ENCODE peak calls at places on chromosomes 2 and 18, in six cellular contexts. K, T, R, J, Z and W are unnamed samples.

GRCh38 chr2:33372940-33373553 is 103.4 kb upstream of the RASGRP3 start:
- DNase-seq in J (no peak), Z (no peak), R (peak; percentile 60), K (no peak), T (no peak), W (no peak)

GRCh38 chr2:150621800-150622199 is 134.3 kb upstream of the RND3 start:
- DNase-seq in R (peak; percentile 89), T (no peak), K (no peak), J (no peak), Z (no peak), W (no peak)

GRCh38 chr2:138948070-138948539 is 167.9 kb upstream of the NXPH2 start:
- DNase-seq in Z (no peak), K (peak; percentile 62), T (no peak), J (no peak), R (peak; percentile 75), W (no peak)

GRCh38 chr2:175203621-175204496 is 22.3 kb upstream of the ATP5MC3 start:
- DNase-seq in Z (peak; percentile 76), T (peak; percentile 59), J (no peak), R (peak; percentile 24), K (no peak), W (no peak)

GRCh38 chr2:187050409-187050998 is 201.5 kb upstream of the ZSWIM2 start:
- DNase-seq in R (no peak), T (no peak), J (no peak), K (no peak), Z (no peak), W (no peak)

GRCh38 chr2:220117010-220117409 is 489.6 kb downstream of the SLC4A3 start:
- DNase-seq in T (no peak), K (no peak), R (no peak), Z (no peak), J (no peak), W (no peak)

GRCh38 chr2:211085056-211085680 is 528.8 kb downstream of the CPS1 start:
- DNase-seq in T (no peak), K (no peak), Z (no peak), R (peak; percentile 32), J (no peak), W (no peak)

GRCh38 chr18:35063875-35064274 is 22.7 kb downstream of the MAPRE2 start:
- DNase-seq in T (no peak), R (no peak), Z (no peak), K (no peak), J (no peak), W (no peak)

GRCh38 chr2:148930046-148930775 is 55.2 kb downstream of the KIF5C start:
- DNase-seq in T (no peak), J (no peak), R (no peak), K (no peak), Z (no peak), W (no peak)

GRCh38 chr2:160652236-160652635 is 158.6 kb upstream of the RBMS1 start:
- DNase-seq in K (peak; percentile 74), R (no peak), J (peak; percentile 58), T (no peak), Z (peak; percentile 78), W (no peak)

GRCh38 chr2:134692461-134692860 is 26.3 kb downstream of the TMEM163 start:
- DNase-seq in T (no peak), J (no peak), Z (no peak), R (no peak), K (no peak), W (no peak)

GRCh38 chr18:12394428-12394827 is 13.3 kb upstream of the PRELID3A start:
- DNase-seq in Z (peak; percentile 66), K (no peak), T (no peak), R (no peak), J (no peak), W (no peak)
- TF ChIP-seq CTCF in Z (no peak), K (no peak), T (no peak), R (no peak), J (no peak), W (no peak)

GRCh38 chr2:28643911-28644334 is 107.7 kb upstream of the PPP1CB start:
- DNase-seq in K (no peak), J (no peak), Z (no peak), R (peak; percentile 94), T (peak; percentile 48), W (no peak)
- H3K27ac ChIP-seq in K (peak overlapping the region; percentile 74), J (peak overlapping the region; percentile 67), Z (peak overlapping the region; percentile 4), R (peak overlapping the region; percentile 93), T (peak overlapping the region; percentile 60), W (no peak overlapping the region)

GRCh38 chr2:236174608-236175001 is 6.4 kb upstream of the GBX2 start:
- DNase-seq in T (no peak), K (no peak), Z (no peak), R (no peak), J (no peak), W (no peak)

GRCh38 chr2:236173734-236174607 is 5.8 kb upstream of the GBX2 start:
- DNase-seq in R (no peak), K (no peak), J (no peak), Z (no peak), T (no peak), W (no peak)

GRCh38 chr2:236172238-236172865 is 4.2 kb upstream of the GBX2 start:
- DNase-seq in R (no peak), T (no peak), Z (no peak), K (no peak), J (no peak), W (no peak)

GRCh38 chr2:236171213-236172201 is 3.3 kb upstream of the GBX2 start:
- DNase-seq in T (no peak), Z (no peak), K (no peak), J (no peak), R (no peak), W (no peak)

DNA sequence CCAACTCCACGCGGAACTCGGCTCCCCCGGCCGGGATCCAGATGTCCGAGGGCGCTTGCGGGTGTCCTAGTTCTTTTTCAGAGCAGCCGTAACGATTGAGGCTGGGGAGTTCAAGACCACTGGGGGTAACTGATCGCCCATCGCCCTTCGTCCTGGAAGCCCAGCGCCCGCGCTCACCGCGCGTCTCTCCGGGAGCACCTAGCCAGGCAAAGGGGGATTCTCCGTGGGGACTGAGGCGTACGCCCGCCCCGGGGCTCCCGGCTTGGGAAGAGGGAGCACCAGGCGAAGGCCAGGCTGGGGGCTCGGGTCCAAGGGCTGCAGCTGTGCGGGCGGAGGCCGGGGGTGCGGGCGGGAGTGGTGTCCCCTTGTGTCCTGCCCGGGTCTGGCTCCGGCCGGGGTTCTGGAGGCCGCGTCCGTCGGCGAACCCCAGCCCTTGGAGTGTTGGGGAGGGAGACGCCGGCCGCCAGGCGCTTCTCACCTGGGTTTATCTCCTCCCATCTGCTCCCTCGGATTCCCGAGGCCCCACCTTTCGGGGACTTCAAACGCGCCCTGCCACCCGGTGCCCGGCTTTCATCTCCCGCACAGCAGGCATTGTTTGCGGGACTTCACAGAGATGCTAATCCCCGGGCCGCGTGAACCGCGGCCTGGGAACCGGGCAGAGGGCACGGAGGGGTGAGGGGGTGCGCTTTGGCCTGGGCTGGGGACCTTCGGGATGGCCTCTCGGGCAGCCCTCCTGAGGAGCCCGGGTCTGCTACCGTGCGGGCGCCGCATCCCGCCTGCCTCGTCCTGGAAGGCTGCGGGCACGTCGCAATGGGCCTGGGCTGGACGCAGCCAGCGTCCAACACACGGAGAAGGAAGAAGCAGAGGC is 4.9 kb upstream of the GBX2 start:
- DNase-seq in R (no peak), K (no peak), J (no peak), T (no peak), Z (peak; percentile 71), W (peak; percentile 65)
- TF ChIP-seq CTCF in R (no peak), K (no peak), J (no peak), T (no peak), Z (no peak), W (no peak)

GRCh38 chr2:47086054-47086471 is 69.0 kb downstream of the STPG4 start:
- DNase-seq in T (no peak), R (no peak), J (peak; percentile 81), K (no peak), Z (peak; percentile 71), W (no peak)

GRCh38 chr2:47087051-47087450 is 68.1 kb downstream of the STPG4 start:
- DNase-seq in K (no peak), R (no peak), J (no peak), T (no peak), Z (peak; percentile 61), W (no peak)

GRCh38 chr2:47089083-47089464 is 66.0 kb downstream of the STPG4 start:
- DNase-seq in R (no peak), Z (peak; percentile 32), J (no peak), T (no peak), K (no peak), W (no peak)

GRCh38 chr2:47086571-47086970 is 68.5 kb downstream of the STPG4 start:
- DNase-seq in J (peak; percentile 32), T (no peak), K (no peak), Z (peak; percentile 47), R (no peak), W (peak; percentile 84)

GRCh38 chr2:47088371-47089082 is 66.6 kb downstream of the STPG4 start:
- DNase-seq in Z (peak; percentile 54), R (no peak), T (no peak), J (no peak), K (no peak), W (no peak)
- H3K27ac ChIP-seq in Z (peak overlapping the region; percentile 78), R (no peak overlapping the region), T (no peak overlapping the region), J (no peak overlapping the region), K (peak overlapping the region; percentile 64), W (no peak overlapping the region)

GRCh38 chr2:86675611-86676015 is 44.5 kb upstream of the RMND5A start:
- DNase-seq in J (no peak), R (peak; percentile 16), K (no peak), T (peak; percentile 31), Z (no peak), W (no peak)
- TF ChIP-seq CTCF in J (no peak), R (no peak), K (no peak), T (no peak), Z (no peak), W (peak; percentile 9)

GRCh38 chr2:208793434-208793833 is 386.8 kb downstream of the PTH2R start:
- DNase-seq in R (no peak), J (no peak), Z (no peak), T (no peak), K (no peak), W (no peak)

GRCh38 chr2:208794288-208794975 is 387.8 kb downstream of the PTH2R start:
- DNase-seq in K (no peak), T (no peak), J (no peak), R (no peak), Z (no peak), W (no peak)

GRCh38 chr2:208792766-208793165 is 386.2 kb downstream of the PTH2R start:
- DNase-seq in Z (no peak), K (no peak), J (no peak), R (peak; percentile 5), T (no peak), W (no peak)

GRCh38 chr2:208791257-208791656 is 384.7 kb downstream of the PTH2R start:
- DNase-seq in Z (no peak), R (no peak), K (no peak), T (no peak), J (no peak), W (no peak)
- H3K27ac ChIP-seq in Z (no peak overlapping the region), R (no peak overlapping the region), K (no peak overlapping the region), T (no peak overlapping the region), J (no peak overlapping the region), W (no peak overlapping the region)